ENCODE peak calls at places on chromosomes 3 and 15, in seven cellular contexts. A is Daoy, N is choroid plexus epithelial cell, B is NCI-H2107, O is spleen, Z is brain microvascular endothelial cell, L is RPMI8226. T is an unnamed sample.

GRCh38 chr15:42140383-42141070 is 15.9 kb downstream of the PLA2G4F start:
- DNase-seq in A (no peak), N (no peak), B (no peak), O (peak; percentile 36), Z (no peak), L (no peak), T (no peak)

GRCh38 chr3:173841334-173841733 is 443.8 kb downstream of the NLGN1 start:
- DNase-seq in A (peak; percentile 28), N (peak; percentile 5), B (no peak), O (no peak), Z (no peak), L (no peak), T (no peak)

GRCh38 chr3:141287326-141287725 is 55.7 kb downstream of the PXYLP1 start:
- DNase-seq in A (no peak), N (no peak), B (no peak), O (no peak), Z (no peak), L (no peak), T (no peak)

GRCh38 chr15:78244101-78244500 is 9.7 kb upstream of the ACSBG1 start:
- DNase-seq in A (no peak), N (no peak), B (no peak), O (no peak), Z (no peak), L (no peak), T (peak; percentile 43)

GRCh38 chr3:168794427-168794826 is 698.7 kb upstream of the GOLIM4 start:
- DNase-seq in A (no peak), N (no peak), B (no peak), O (no peak), Z (no peak), L (no peak), T (no peak)

GRCh38 chr3:125374501-125374995 is 577 bp downstream of the ZNF148 start:
- DNase-seq in A (peak; percentile 41), N (peak; percentile 49), B (peak; percentile 16), O (no peak), Z (no peak), L (peak; percentile 37), T (peak; percentile 68)

GRCh38 chr3:190533511-190534282 is 19.8 kb downstream of the IL1RAP start:
- DNase-seq in A (peak; percentile 87), N (peak; percentile 76), B (no peak), O (no peak), Z (peak; percentile 83), L (no peak), T (peak; percentile 100)

GRCh38 chr15:83066034-83066760 is 855 bp downstream of the BTBD1 start:
- DNase-seq in A (peak; percentile 6), N (peak; percentile 13), B (no peak), O (no peak), Z (no peak), L (no peak), T (no peak)

GRCh38 chr3:112136959-112137693 is 4.1 kb upstream of the GCSAM start:
- DNase-seq in A (peak; percentile 41), N (peak; percentile 73), B (no peak), O (no peak), Z (peak; percentile 54), L (peak; percentile 56), T (peak; percentile 59)

GRCh38 chr3:188554404-188554803 is 400.4 kb downstream of the LPP start:
- DNase-seq in A (no peak), N (peak; percentile 70), B (no peak), O (no peak), Z (peak; percentile 33), L (no peak), T (peak; percentile 28)

GRCh38 chr3:47799733-47800132 is 3.2 kb upstream of the DHX30 start:
- DNase-seq in A (no peak), N (peak; percentile 29), B (no peak), O (peak; percentile 22), Z (no peak), L (no peak), T (no peak)

GRCh38 chr3:16236856-16237393 is 27.8 kb downstream of the DPH3 start:
- DNase-seq in A (no peak), N (peak; percentile 25), B (no peak), O (no peak), Z (no peak), L (no peak), T (no peak)

GRCh38 chr3:108251844-108252243 is 29.6 kb upstream of the IFT57 start:
- DNase-seq in A (no peak), N (no peak), B (no peak), O (no peak), Z (no peak), L (no peak), T (no peak)

GRCh38 chr3:182349051-182349450 is 444.3 kb upstream of the ATP11B start:
- DNase-seq in A (no peak), N (no peak), B (no peak), O (no peak), Z (no peak), L (no peak), T (no peak)

GRCh38 chr3:112333002-112333385 is at the start of gene CD200:
- DNase-seq in A (peak; percentile 60), N (peak; percentile 67), B (peak; percentile 55), O (peak; percentile 89), Z (peak; percentile 26), L (no peak), T (peak; percentile 47)

GRCh38 chr3:103866113-103866512 is 1431.3 kb downstream of the ZPLD1 start:
- DNase-seq in A (no peak), N (no peak), B (no peak), O (no peak), Z (no peak), L (no peak), T (no peak)

GRCh38 chr15:31459011-31459748 is 132.5 kb downstream of the KLF13 start:
- DNase-seq in A (no peak), N (peak; percentile 69), B (no peak), O (no peak), Z (peak; percentile 60), L (no peak), T (peak; percentile 44)

GRCh38 chr3:16286161-16286560 is 21.1 kb downstream of the OXNAD1 start:
- DNase-seq in A (no peak), N (no peak), B (no peak), O (no peak), Z (no peak), L (no peak), T (no peak)

GRCh38 chr15:91465696-91466095 is 365.6 kb downstream of the SV2B start:
- DNase-seq in A (no peak), N (no peak), B (peak; percentile 42), O (no peak), Z (no peak), L (no peak), T (no peak)

GRCh38 chr3:102733811-102734574 is 299.2 kb downstream of the ZPLD1 start:
- DNase-seq in A (no peak), N (peak; percentile 8), B (no peak), O (no peak), Z (no peak), L (no peak), T (peak; percentile 46)

GRCh38 chr15:80780416-80781221 is 1.4 kb downstream of the CEMIP start:
- DNase-seq in A (peak; percentile 72), N (peak; percentile 67), B (no peak), O (no peak), Z (peak; percentile 28), L (peak; percentile 45), T (peak; percentile 55)

GRCh38 chr15:28975766-28976179 is 90.0 kb downstream of the APBA2 start:
- DNase-seq in A (peak; percentile 55), N (peak; percentile 80), B (no peak), O (peak; percentile 70), Z (peak; percentile 61), L (peak; percentile 64), T (peak; percentile 51)

T was measured in amniotic epithelial cell.